ENCODE peak calls at places on chromosomes 12 and 14, in five cellular contexts. P, S, N, C and R are unnamed samples.

GRCh38 chr12:120500577-120500976 is 4.7 kb downstream of the DYNLL1 start:
- DNase-seq in S (no peak), C (no peak), P (no peak), N (no peak), R (no peak)

GRCh38 chr14:64937821-64938193 is 4.7 kb downstream of the GPX2 start:
- DNase-seq in P (no peak), S (no peak), C (no peak), N (no peak), R (no peak)

GRCh38 chr14:105455086-105455640 is 19.5 kb upstream of the CRIP2 start:
- DNase-seq in P (no peak), C (no peak), N (no peak), S (no peak), R (no peak)

GRCh38 chr12:103334447-103334846 is 161.3 kb downstream of the C12orf42 start:
- DNase-seq in P (peak), N (no peak), C (no peak), S (no peak), R (peak)

GRCh38 chr12:80684077-80684495 is 23.3 kb upstream of the MYF6 start:
- DNase-seq in C (no peak), S (peak), N (peak), P (no peak), R (no peak)

GRCh38 chr14:93965968-93966474 is 10.3 kb downstream of the ASB2 start:
- DNase-seq in C (no peak), S (no peak), P (no peak), N (no peak), R (no peak)

GRCh38 chr14:46661728-46662127 is 10.1 kb upstream of the RPL10L start:
- DNase-seq in S (no peak), P (no peak), N (peak), C (no peak), R (peak)

GRCh38 chr14:35402323-35403084 is 2.0 kb downstream of the NFKBIA start:
- DNase-seq in S (no peak), P (no peak), C (peak), N (no peak), R (no peak)

GRCh38 chr14:22570132-22570949 is 18.7 kb downstream of the DAD1 start:
- DNase-seq in C (peak), N (peak), S (peak), P (peak), R (peak)

GRCh38 chr12:119601877-119602536 is 8.4 kb downstream of the TMEM233 start:
- DNase-seq in C (no peak), P (no peak), N (no peak), S (no peak), R (no peak)

GRCh38 chr12:93790472-93791152 is 113.4 kb downstream of the CRADD start:
- DNase-seq in N (no peak), C (no peak), S (no peak), P (peak), R (peak)

GRCh38 chr12:52191841-52192791 is at the start of gene KRT80:
- DNase-seq in C (no peak), P (peak), S (peak), N (peak), R (peak)

GRCh38 chr12:19234171-19234704 is 104.7 kb downstream of the PLEKHA5 start:
- DNase-seq in N (no peak), C (no peak), S (peak), P (no peak), R (peak)

GRCh38 chr14:91127411-91127810 is 13.5 kb downstream of the DGLUCY start:
- DNase-seq in S (no peak), C (no peak), N (no peak), P (no peak), R (peak)

GRCh38 chr14:24052656-24053547 is 1.1 kb downstream of the CARMIL3 start:
- DNase-seq in N (peak), P (no peak), S (no peak), C (peak), R (no peak)

GRCh38 chr12:6667559-6668210 is 4.8 kb upstream of the ING4 start:
- DNase-seq in S (peak), C (no peak), P (no peak), N (peak), R (no peak)